ENCODE peak calls at places on chromosomes 13 and 19, in six cellular contexts. E is HCT116, X is K562, D is endothelial cell of umbilical vein, W is GM12878, P is H1. V is an unnamed sample.
A peak's percentile ranks its signal among the peaks of the same experiment; 100 is the strongest.

GRCh38 chr19:4524808-4525562 is 6.7 kb upstream of the PLIN4 start:
- DNase-seq in E (peak; percentile 8), X (peak; percentile 76), D (peak; percentile 31), W (no peak), P (peak; percentile 95), V (peak; percentile 61)

GRCh38 chr19:12786950-12787349 is 4.3 kb upstream of the JUNB start:
- DNase-seq in E (no peak), X (no peak), D (no peak), W (no peak), P (no peak), V (no peak)

GRCh38 chr13:78241278-78241919 is 322.8 kb upstream of the EDNRB start:
- DNase-seq in E (no peak), X (peak; percentile 3), D (peak; percentile 53), W (no peak), P (peak; percentile 72), V (peak; percentile 75)

GRCh38 chr19:31152906-31153305 is 196.3 kb downstream of the TSHZ3 start:
- DNase-seq in E (no peak), X (no peak), D (no peak), W (no peak), P (no peak), V (no peak)

GRCh38 chr19:14577885-14578427 is 4.9 kb upstream of the CLEC17A start:
- DNase-seq in E (no peak), X (peak; percentile 21), D (no peak), W (peak; percentile 53), P (no peak), V (peak; percentile 54)

GRCh38 chr13:39538826-39539555 is 64.0 kb downstream of the LHFPL6 start:
- DNase-seq in E (no peak), X (no peak), D (no peak), W (no peak), P (no peak), V (no peak)

GRCh38 chr13:98495627-98496238 is 81.2 kb downstream of the STK24 start:
- DNase-seq in E (no peak), X (no peak), D (no peak), W (no peak), P (no peak), V (no peak)

GRCh38 chr19:53903055-53903680 is 5.9 kb upstream of the CACNG7 start:
- DNase-seq in E (no peak), X (peak; percentile 54), D (peak; percentile 46), W (no peak), P (peak; percentile 69), V (peak; percentile 44)

GRCh38 chr13:65881561-65882155 is 1348.5 kb downstream of the PCDH9 start:
- DNase-seq in E (no peak), X (no peak), D (no peak), W (no peak), P (no peak), V (no peak)

DNA sequence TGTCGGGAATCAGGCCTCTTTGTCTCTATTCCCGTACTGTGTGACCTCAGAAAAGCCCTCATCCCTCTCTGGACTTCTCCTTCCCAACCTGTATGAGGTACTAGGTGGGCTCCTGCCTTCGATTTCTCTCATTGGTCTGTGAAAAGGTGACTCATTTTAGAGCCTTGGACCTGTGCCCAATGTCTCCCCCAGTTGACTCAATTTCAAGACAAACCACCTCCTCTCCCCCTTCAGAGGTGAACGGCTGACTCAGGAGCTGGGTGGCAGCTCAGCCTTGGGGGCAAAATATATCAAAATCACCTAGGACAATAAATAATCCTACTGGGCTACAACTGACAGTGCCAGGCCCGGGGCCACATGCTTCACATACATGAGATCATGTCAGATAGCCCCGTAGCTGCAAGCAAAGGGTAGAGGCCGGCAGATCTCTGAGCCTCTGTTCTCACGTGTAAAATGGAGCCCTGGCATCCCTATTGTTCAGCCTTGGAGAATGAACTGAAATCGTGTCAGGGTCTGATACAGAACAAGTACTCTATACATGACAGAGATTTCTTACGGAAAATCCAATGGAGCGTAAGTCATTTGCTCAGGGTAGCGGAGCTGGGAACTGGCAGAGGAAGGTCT is 543 bp downstream of the COQ8B start:
- DNase-seq in E (peak; percentile 72), X (peak; percentile 55), D (peak; percentile 90), W (peak; percentile 26), P (peak; percentile 49), V (no peak)
- TF ChIP-seq MAX in E (peak; percentile 10), X (no peak), D (no peak), W (no peak), P (no peak), V (no peak)

GRCh38 chr19:18279266-18279515 is 2.2 kb downstream of the JUND start:
- DNase-seq in E (no peak), X (no peak), D (no peak), W (no peak), P (no peak), V (no peak)

GRCh38 chr19:18279516-18280246 is 1.7 kb downstream of the JUND start:
- DNase-seq in E (peak; percentile 83), X (peak; percentile 95), D (peak; percentile 96), W (peak; percentile 78), P (peak; percentile 93), V (peak; percentile 95)

GRCh38 chr19:18280247-18281081 is 958 bp downstream of the JUND start:
- DNase-seq in E (no peak), X (peak; percentile 85), D (peak; percentile 76), W (no peak), P (peak; percentile 76), V (peak; percentile 79)

GRCh38 chr19:18281082-18282020 is at the start of gene JUND:
- DNase-seq in E (peak; percentile 93), X (peak; percentile 96), D (peak; percentile 98), W (peak; percentile 88), P (peak; percentile 97), V (peak; percentile 97)

GRCh38 chr19:18278521-18279265 is 2.7 kb downstream of the JUND start:
- DNase-seq in E (no peak), X (no peak), D (peak; percentile 14), W (no peak), P (no peak), V (peak; percentile 45)
- TF ChIP-seq MAX in E (no peak), X (no peak), D (no peak), W (no peak), P (no peak), V (no peak)

DNA sequence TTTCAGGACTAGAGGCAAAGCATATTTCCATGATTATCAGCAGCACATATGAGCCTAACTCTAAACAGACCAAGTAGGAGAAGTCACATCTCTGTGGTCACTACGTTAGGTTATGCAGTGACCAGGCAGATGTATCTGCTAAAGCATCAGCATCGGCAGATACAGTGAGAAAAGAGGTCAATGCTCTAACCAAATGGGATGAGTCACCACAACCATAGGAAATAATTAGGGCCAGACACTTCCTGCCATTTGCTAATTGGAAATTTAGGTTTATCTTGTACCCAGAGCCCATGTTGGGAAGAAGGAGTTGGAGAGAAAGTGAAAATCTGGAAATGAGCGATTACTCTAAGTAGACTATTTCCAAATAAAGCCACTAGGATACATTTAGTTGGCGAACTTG is 104.2 kb upstream of the CSNK1A1L start:
- DNase-seq in E (no peak), X (no peak), D (no peak), W (no peak), P (no peak), V (peak; percentile 7)
- TF ChIP-seq MAX in E (no peak), X (no peak), D (no peak), W (no peak), P (no peak), V (no peak)

DNA sequence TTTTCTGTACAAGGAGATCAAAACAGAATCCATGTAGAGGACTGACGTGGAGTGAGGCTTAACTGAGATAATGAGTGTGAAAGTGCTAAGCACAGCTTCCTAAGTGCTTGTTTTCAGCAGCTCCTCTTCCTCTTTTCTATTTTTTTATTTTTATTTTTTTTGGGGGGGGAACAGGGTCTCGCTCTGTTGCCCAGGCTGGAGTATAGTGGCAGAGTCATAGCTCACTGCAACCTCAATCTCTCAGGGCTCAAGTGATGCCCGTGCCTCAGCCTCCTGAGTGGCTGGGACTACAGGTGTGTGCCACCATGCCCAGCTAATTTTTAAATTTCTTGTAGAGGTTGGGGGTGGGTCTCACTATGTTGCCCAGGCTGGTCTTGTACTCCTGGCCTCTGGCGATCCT is 5.6 kb upstream of the FOSB start:
- DNase-seq in E (no peak), X (no peak), D (no peak), W (no peak), P (no peak), V (no peak)
- TF ChIP-seq MAX in E (no peak), X (no peak), D (no peak), W (no peak), P (no peak), V (no peak)

V was measured in NB4.